ENCODE peak calls at places on chromosomes 4 and X, in five cellular contexts. H is ovary, K is A549, X is esophagus squamous epithelium, M is sigmoid colon. R is an unnamed sample.

GRCh38 chr4:42709392-42710065 is 52.6 kb upstream of the ATP8A1 start:
- DNase-seq in X (no peak), M (no peak), K (no peak), H (no peak), R (no peak)

GRCh38 chr4:152534541-152535231 is 1.2 kb downstream of the FBXW7 start:
- DNase-seq in M (no peak), K (no peak), H (peak), X (no peak), R (no peak)

GRCh38 chrX:118780915-118781314 is 42.7 kb upstream of the ZCCHC12 start:
- DNase-seq in M (no peak), H (no peak), X (no peak), K (no peak), R (no peak)

GRCh38 chr4:63524764-63525163 is 884.5 kb downstream of the TECRL start:
- DNase-seq in X (no peak), H (no peak), K (no peak), M (no peak), R (no peak)

GRCh38 chr4:52841707-52842456 is 20.2 kb upstream of the RASL11B start:
- DNase-seq in H (peak), M (no peak), X (no peak), K (no peak), R (no peak)

GRCh38 chr4:102594000-102594399 is 92.8 kb downstream of the NFKB1 start:
- DNase-seq in H (no peak), X (no peak), K (no peak), M (no peak), R (no peak)

GRCh38 chr4:143358923-143359694 is 22.4 kb downstream of the GAB1 start:
- DNase-seq in K (peak), M (no peak), H (no peak), X (no peak), R (no peak)

GRCh38 chrX:139724626-139725025 is 16.7 kb upstream of the MCF2 start:
- DNase-seq in K (no peak), H (no peak), X (no peak), M (no peak), R (no peak)

GRCh38 chr4:3353747-3354454 is 61.1 kb downstream of the RGS12 start:
- DNase-seq in X (no peak), H (no peak), M (no peak), K (no peak), R (no peak)

GRCh38 chrX:40140706-40141499 is 43.1 kb upstream of the BCOR start:
- DNase-seq in K (no peak), M (peak), H (peak), X (no peak), R (peak)

GRCh38 chr4:1626941-1627340 is 57.2 kb downstream of the FAM53A start:
- DNase-seq in M (no peak), H (no peak), X (no peak), K (no peak), R (no peak)

GRCh38 chrX:56803849-56804681 is 75.0 kb downstream of the NBDY start:
- DNase-seq in X (no peak), K (no peak), M (no peak), H (no peak), R (no peak)

GRCh38 chr4:84342161-84342560 is 156.9 kb downstream of the NKX6-1 start:
- DNase-seq in X (no peak), K (no peak), M (no peak), H (no peak), R (no peak)

GRCh38 chrX:132226169-132226568 is 6.9 kb upstream of the RAP2C start:
- DNase-seq in K (no peak), X (no peak), M (no peak), H (no peak), R (no peak)

GRCh38 chr4:85659626-85660213 is 184.8 kb downstream of the ARHGAP24 start:
- DNase-seq in K (no peak), X (no peak), H (no peak), M (no peak), R (no peak)

GRCh38 chr4:153318696-153319320 is 25.7 kb upstream of the MND1 start:
- DNase-seq in M (no peak), K (peak), X (no peak), H (no peak), R (peak)

GRCh38 chrX:16167181-16167580 is at the start of gene MAGEB17:
- DNase-seq in X (no peak), M (no peak), H (no peak), K (no peak), R (no peak)

GRCh38 chr4:39541987-39542632 is 14.9 kb upstream of the UGDH start:
- DNase-seq in M (no peak), X (no peak), H (no peak), K (peak), R (no peak)

GRCh38 chr4:153084939-153085630 is 119.2 kb upstream of the TRIM2 start:
- DNase-seq in M (peak), H (peak), X (no peak), K (peak), R (peak)

GRCh38 chr4:37914539-37914938 is 23.7 kb downstream of the TBC1D1 start:
- DNase-seq in X (no peak), K (no peak), H (no peak), M (no peak), R (no peak)

GRCh38 chr4:32133141-32133540 is 1413.0 kb downstream of the PCDH7 start:
- DNase-seq in H (no peak), K (no peak), M (no peak), X (no peak), R (no peak)

GRCh38 chr4:1297023-1297395 is 7.3 kb downstream of the MAEA start:
- DNase-seq in K (no peak), M (no peak), H (no peak), X (no peak), R (no peak)

GRCh38 chrX:72301781-72302180 is 3.9 kb downstream of the CITED1 start:
- DNase-seq in K (no peak), X (no peak), H (no peak), M (no peak), R (no peak)

GRCh38 chrX:72297953-72298730 is 7.6 kb downstream of the CITED1 start:
- DNase-seq in M (no peak), H (no peak), X (no peak), K (peak), R (no peak)

GRCh38 chrX:72296991-72297390 is 8.7 kb downstream of the CITED1 start:
- DNase-seq in M (no peak), H (no peak), K (no peak), X (no peak), R (no peak)

GRCh38 chrX:72295745-72296144 is 10.0 kb downstream of the CITED1 start:
- DNase-seq in M (no peak), H (no peak), K (no peak), X (no peak), R (no peak)

DNA sequence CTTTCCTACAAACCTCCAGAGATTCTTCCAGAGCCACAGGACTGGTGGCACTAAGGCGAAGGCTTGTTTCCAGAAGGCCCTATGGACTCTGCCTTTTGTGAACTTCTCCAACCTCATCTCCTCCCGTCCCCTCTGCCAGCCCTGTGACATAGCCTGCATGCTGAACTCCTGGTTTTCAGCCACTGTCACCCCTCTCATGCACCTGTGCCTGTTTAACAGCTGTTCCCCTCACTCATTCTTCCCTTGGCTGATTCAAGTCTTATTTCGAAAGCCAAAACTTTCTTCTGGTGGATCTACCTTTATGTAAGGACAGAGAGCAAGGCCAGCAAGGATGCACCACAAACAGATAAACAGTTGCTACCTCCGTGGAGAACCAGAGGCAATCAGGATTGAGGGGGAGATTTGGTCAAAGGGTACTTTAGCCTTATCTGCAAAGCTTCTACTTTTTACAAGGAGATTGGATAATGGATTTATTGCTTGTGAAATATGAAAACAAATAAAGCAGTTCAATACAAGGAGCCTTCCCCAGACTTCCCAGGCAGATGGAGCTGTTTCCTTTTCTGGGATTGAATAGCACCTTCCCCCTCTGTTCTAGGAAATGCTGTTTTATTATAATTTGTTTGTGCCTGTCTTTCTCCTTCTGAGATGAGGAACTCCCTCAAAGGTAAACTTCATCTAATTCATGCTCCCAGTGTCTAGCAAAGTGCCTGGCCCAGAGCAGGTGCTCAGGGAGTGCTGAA is 5.7 kb downstream of the CITED1 start:
- DNase-seq in K (no peak), X (no peak), H (no peak), M (no peak), R (no peak)
- TF ChIP-seq CTCF in K (no peak), X (no peak), H (no peak), M (no peak), R (no peak)

DNA sequence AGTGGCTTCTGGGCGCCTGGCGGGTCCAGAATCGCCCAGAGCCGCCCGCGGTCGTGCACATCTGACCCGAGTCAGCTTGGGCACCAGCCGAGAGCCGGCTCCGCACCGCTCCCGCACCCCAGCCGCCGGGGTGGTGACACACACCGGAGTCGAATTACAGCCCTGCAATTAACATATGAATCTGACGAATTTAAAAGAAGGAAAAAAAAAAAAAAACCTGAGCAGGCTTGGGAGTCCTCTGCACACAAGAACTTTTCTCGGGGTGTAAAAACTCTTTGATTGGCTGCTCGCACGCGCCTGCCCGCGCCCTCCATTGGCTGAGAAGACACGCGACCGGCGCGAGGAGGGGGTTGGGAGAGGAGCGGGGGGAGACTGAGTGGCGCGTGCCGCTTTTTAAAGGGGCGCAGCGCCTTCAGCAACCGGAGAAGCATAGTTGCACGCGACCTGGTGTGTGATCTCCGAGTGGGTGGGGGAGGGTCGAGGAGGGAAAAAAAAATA is at the start of gene ATOH1:
- DNase-seq in H (no peak), M (no peak), X (no peak), K (peak), R (no peak)
- H3K4me3 ChIP-seq in H (peak), M (peak), X (peak), K (peak), R (peak)

GRCh38 chrX:38803286-38803608 is 2.0 kb downstream of the MID1IP1 start:
- DNase-seq in H (no peak), K (no peak), X (no peak), M (no peak), R (no peak)

GRCh38 chrX:38806054-38806389 is 4.8 kb downstream of the MID1IP1 start:
- DNase-seq in M (no peak), K (no peak), H (no peak), X (no peak), R (no peak)

GRCh38 chrX:38803609-38804480 is 2.6 kb downstream of the MID1IP1 start:
- DNase-seq in K (peak), H (peak), X (peak), M (peak), R (peak)

GRCh38 chrX:38805294-38806053 is 4.2 kb downstream of the MID1IP1 start:
- DNase-seq in X (no peak), M (peak), H (peak), K (peak), R (peak)

DNA sequence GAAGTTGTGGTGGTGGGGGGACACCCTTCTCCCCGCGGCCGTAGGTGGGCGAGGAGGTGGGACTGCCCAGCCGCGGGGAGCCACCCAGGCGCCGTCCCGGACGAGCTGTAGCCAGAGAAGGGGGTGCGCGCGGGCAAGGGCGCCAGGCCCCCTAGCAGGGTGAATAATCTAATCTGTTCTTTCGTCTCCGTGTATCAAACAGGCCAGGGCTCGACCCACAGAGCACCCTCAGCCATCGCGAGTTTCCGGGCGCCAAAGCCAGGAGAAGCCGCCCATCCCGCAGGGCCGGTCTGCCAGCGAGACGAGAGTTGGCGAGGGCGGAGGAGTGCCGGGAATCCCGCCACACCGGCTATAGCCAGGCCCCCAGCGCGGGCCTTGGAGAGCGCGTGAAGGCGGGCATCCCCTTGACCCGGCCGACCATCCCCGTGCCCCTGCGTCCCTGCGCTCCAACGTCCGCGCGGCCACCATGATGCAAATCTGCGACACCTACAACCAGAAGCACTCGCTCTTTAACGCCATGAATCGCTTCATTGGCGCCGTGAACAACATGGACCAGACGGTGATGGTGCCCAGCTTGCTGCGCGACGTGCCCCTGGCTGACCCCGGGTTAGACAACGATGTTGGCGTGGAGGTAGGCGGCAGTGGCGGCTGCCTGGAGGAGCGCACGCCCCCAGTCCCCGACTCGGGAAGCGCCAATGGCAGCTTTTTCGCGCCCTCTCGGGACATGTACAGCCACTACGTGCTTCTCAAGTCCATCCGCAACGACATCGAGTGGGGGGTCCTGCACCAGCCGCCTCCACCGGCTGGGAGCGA is 3.4 kb downstream of the MID1IP1 start:
- DNase-seq in H (peak), K (peak), M (peak), X (no peak), R (no peak)
- TF ChIP-seq POLR2A in H (no peak), K (no peak), M (no peak), X (no peak), R (no peak)

GRCh38 chr4:186554890-186555827 is at the start of gene MTNR1A:
- DNase-seq in H (no peak), X (no peak), M (no peak), K (peak), R (no peak)

GRCh38 chr4:186557061-186557460 is 1.7 kb upstream of the MTNR1A start:
- DNase-seq in H (no peak), K (no peak), M (no peak), X (no peak), R (no peak)

GRCh38 chr4:186553717-186554116 is 1.6 kb downstream of the MTNR1A start:
- DNase-seq in K (no peak), H (no peak), X (no peak), M (no peak), R (no peak)

GRCh38 chr4:186551849-186552248 is 3.5 kb downstream of the MTNR1A start:
- DNase-seq in M (no peak), X (no peak), H (no peak), K (no peak), R (no peak)

GRCh38 chr4:186554485-186554884 is 882 bp downstream of the MTNR1A start:
- DNase-seq in K (peak), M (no peak), X (no peak), H (no peak), R (no peak)
- TF ChIP-seq CTCF in K (peak), M (no peak), X (no peak), H (no peak), R (no peak)

DNA sequence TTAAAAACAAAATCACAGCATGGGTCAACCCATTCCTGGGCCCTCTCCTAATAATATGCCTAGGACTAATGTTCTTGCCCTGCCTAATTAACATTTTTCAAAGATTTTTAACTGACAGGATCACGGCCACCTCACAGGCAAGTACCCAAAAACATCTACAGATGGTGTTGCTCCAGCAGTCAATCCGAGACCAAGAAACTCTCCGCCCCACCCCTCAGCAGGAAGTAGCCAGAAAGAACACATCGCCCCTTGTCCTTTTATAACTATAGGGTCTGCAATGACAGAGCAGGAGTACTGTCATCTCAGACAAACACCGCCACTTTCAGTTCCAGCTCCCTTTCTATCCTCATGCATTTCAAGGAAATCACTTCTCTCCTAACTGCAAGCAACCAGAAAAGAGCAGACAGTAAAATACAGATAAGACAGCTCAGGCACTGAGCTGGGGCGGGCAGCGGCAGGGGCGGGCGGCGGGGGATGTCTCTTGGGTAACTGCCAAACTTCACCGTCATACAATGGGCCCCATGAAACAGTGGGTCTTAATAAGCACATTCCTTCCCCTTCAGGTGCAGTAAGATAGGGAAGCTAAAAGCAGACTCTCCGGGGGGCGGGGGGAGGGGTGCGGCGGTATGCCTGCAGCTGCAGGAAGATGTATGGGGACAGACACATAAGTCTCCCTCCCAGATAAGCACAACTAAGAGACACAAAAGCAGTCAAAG is 67.4 kb downstream of the ZNF182 start:
- DNase-seq in H (no peak), X (no peak), M (no peak), K (no peak), R (no peak)
- H3K4me3 ChIP-seq in H (no peak), X (no peak), M (no peak), K (no peak), R (no peak)

GRCh38 chrX:130166503-130166777 is 799 bp upstream of the AIFM1 start:
- DNase-seq in H (no peak), K (no peak), M (no peak), X (no peak), R (no peak)

GRCh38 chrX:130167040-130167439 is 1.4 kb upstream of the AIFM1 start:
- DNase-seq in H (no peak), X (no peak), M (no peak), K (no peak), R (no peak)

GRCh38 chrX:130165181-130165702 is 399 bp downstream of the AIFM1 start:
- DNase-seq in X (no peak), K (no peak), M (no peak), H (peak), R (no peak)

GRCh38 chrX:130163350-130163851 is 2.2 kb downstream of the AIFM1 start:
- DNase-seq in X (no peak), M (no peak), H (no peak), K (no peak), R (no peak)

DNA sequence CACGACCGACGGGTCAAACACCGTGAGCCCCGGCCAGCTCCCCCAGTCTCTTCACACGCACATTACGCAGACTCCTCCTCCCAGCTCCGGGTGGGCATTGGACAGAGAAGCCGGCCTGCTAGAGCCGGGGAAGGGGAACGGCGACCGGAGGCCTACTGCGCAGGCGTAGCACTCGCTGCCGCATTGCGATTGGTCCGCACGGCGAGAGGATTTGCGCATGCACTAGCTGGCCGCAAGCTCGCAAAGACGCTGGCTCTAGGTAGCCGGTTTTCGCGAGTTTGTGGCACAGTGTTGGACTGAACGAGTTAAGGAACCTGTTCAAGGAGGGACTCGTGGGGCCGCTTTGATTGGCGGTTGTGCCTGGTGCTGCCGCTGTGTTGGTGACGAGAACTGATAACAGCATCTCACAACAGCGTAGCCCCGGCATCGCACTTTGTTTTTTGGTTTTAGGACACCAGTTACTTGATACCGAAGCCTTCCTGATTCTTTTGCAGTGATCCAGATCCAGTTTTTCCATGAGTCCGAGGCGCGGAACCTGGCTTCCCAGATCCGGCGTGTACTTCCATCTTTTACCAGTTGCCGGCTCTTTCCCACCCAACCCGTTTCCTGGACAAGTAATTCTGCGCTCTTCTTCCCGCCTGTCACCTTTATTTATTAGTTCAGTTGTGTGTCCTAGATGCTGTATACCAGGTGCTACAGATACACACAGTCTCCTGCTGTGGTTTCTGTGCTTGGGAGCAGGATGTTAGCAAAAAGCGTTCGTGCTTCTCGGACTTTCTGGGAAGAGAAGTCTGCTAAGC is at the start of gene AIFM1:
- DNase-seq in M (peak), K (peak), X (peak), H (peak), R (peak)
- TF ChIP-seq POLR2A in M (peak), K (peak), X (peak), H (peak), R (peak)

GRCh38 chrX:95318882-95319281 is 1365.8 kb upstream of the DIAPH2 start:
- DNase-seq in K (peak), M (no peak), H (no peak), X (no peak), R (no peak)
- TF ChIP-seq CTCF in K (no peak), M (no peak), H (no peak), X (peak), R (no peak)

R was measured in tibial nerve.